ENCODE peak calls at places on chromosomes 4 and X, in ten cellular contexts. F is activated B cell treated with CpG ODN at 0.5 μM for 24 hours, I is left ventricle myocardium inferior, G is Calu3, V is cardiac fibroblast, C is neural progenitor cell, Z is coronary artery, Y is AG10803, Q is lower leg skin, T is PC-9. U is an unnamed sample.
A peak's percentile ranks its signal among the peaks of the same experiment; 100 is the strongest.

GRCh38 chr4:105634402-105634801 is 74.1 kb downstream of the INTS12 start:
- DNase-seq in V (no peak), Z (no peak), C (no peak), F (no peak), I (no peak), Y (no peak), T (no peak), Q (no peak), G (no peak), U (no peak)

GRCh38 chr4:8185280-8185679 is 13.8 kb upstream of the SH3TC1 start:
- DNase-seq in T (no peak), V (peak; percentile 71), C (no peak), Q (no peak), G (no peak), Y (peak; percentile 94), I (no peak), F (no peak), Z (no peak), U (no peak)

GRCh38 chr4:53644607-53645006 is 53.3 kb upstream of the LNX1 start:
- DNase-seq in Y (no peak), T (peak; percentile 53), Q (peak; percentile 55), I (no peak), Z (no peak), C (no peak), F (no peak), G (peak; percentile 70), V (no peak), U (no peak)

GRCh38 chrX:108468486-108468885 is 28.8 kb downstream of the COL4A5 start:
- DNase-seq in Z (no peak), I (no peak), C (no peak), Y (peak; percentile 50), V (peak; percentile 32), Q (no peak), T (no peak), G (no peak), F (no peak), U (no peak)

GRCh38 chr4:60805500-60806313 is 394.4 kb upstream of the ADGRL3 start:
- DNase-seq in Z (no peak), I (no peak), Y (peak; percentile 0), F (no peak), Q (no peak), T (peak; percentile 3), G (peak; percentile 3), V (peak; percentile 59), C (peak; percentile 59), U (no peak)

GRCh38 chrX:28550331-28550872 is 36.8 kb upstream of the IL1RAPL1 start:
- DNase-seq in I (no peak), Z (no peak), C (no peak), G (no peak), T (no peak), F (no peak), Q (no peak), V (no peak), Y (no peak), U (no peak)

GRCh38 chrX:1093112-1093511 is 119.3 kb downstream of the CRLF2 start:
- DNase-seq in V (no peak), G (no peak), F (no peak), Z (no peak), I (no peak), T (no peak), Y (no peak), Q (no peak), C (no peak), U (no peak)

GRCh38 chr4:173486714-173487392 is 43.2 kb downstream of the HAND2 start:
- DNase-seq in V (no peak), C (no peak), G (no peak), Z (no peak), Q (no peak), T (no peak), Y (no peak), I (peak; percentile 42), F (no peak), U (no peak)

GRCh38 chr4:30002345-30002744 is 717.8 kb upstream of the PCDH7 start:
- DNase-seq in I (no peak), G (no peak), C (no peak), Y (no peak), F (no peak), Z (no peak), Q (no peak), T (no peak), V (no peak), U (no peak)

GRCh38 chrX:24210190-24210589 is 60.7 kb downstream of the ZFX start:
- DNase-seq in V (no peak), I (no peak), G (no peak), Z (no peak), T (no peak), C (no peak), F (no peak), Y (no peak), Q (no peak), U (no peak)

GRCh38 chr4:62531731-62532130 is 1331.6 kb downstream of the ADGRL3 start:
- DNase-seq in C (peak; percentile 46), Z (no peak), Q (no peak), G (no peak), V (no peak), F (no peak), I (no peak), Y (no peak), T (no peak), U (no peak)
- TF ChIP-seq CTCF in C (peak; percentile 23), Z (no peak), Q (no peak), G (no peak), V (no peak), F (no peak), I (no peak), Y (no peak), T (no peak), U (no peak)

GRCh38 chr4:185144601-185145240 is 1.7 kb downstream of the SLC25A4 start:
- DNase-seq in C (no peak), T (no peak), V (no peak), Y (no peak), I (no peak), Q (no peak), Z (no peak), F (no peak), G (no peak), U (no peak)

GRCh38 chr4:185142563-185142910 is 529 bp upstream of the SLC25A4 start:
- DNase-seq in C (no peak), Q (no peak), Z (no peak), Y (no peak), I (no peak), G (no peak), V (no peak), T (no peak), F (no peak), U (no peak)

GRCh38 chr4:185141777-185142176 is 1.3 kb upstream of the SLC25A4 start:
- DNase-seq in T (no peak), Q (no peak), Z (no peak), V (no peak), Y (no peak), F (no peak), G (no peak), I (no peak), C (no peak), U (no peak)

GRCh38 chr4:185143596-185143969 is 517 bp downstream of the SLC25A4 start:
- DNase-seq in Q (no peak), G (peak; percentile 20), C (no peak), T (peak; percentile 35), V (no peak), F (no peak), Z (peak; percentile 91), Y (peak; percentile 11), I (peak; percentile 75), U (no peak)

DNA sequence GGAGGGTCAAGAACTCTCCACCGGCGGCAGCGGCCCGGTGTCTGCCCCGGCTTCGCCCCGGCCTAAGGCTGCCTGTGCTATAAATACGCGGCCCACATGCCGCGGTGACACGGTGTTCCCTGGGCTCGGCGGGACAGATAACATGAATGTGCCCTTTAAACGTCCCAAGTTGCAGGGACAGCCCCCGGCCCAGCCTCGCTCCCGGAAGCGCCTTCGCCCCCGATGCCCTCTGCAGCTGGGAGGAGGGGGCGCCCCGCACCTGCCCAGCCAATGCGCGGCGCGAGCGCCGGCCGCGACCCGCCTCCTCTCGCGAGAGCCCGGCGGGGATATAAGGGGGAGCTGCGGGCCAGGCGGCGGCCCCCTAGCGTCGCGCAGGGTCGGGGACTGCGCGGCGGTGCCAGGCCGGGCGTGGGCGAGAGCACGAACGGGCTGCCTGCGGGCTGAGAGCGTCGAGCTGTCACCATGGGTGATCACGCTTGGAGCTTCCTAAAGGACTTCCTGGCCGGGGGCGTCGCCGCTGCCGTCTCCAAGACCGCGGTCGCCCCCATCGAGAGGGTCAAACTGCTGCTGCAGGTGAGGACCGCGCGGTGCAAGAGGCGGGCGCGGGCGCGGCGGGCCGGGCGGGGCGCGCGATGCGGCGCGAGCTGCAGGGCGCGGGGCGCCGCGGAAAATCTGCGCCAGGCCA is at the start of gene SLC25A4:
- DNase-seq in V (peak; percentile 71), C (peak; percentile 94), Z (peak; percentile 89), T (peak; percentile 81), F (peak; percentile 92), Q (peak; percentile 45), Y (peak; percentile 66), I (peak; percentile 91), G (peak; percentile 86), U (peak; percentile 65)
- TF ChIP-seq CTCF in V (peak; percentile 11), C (peak; percentile 61), Z (no peak), T (no peak), F (no peak), Q (no peak), Y (peak; percentile 8), I (peak; percentile 69), G (no peak), U (peak; percentile 22)

DNA sequence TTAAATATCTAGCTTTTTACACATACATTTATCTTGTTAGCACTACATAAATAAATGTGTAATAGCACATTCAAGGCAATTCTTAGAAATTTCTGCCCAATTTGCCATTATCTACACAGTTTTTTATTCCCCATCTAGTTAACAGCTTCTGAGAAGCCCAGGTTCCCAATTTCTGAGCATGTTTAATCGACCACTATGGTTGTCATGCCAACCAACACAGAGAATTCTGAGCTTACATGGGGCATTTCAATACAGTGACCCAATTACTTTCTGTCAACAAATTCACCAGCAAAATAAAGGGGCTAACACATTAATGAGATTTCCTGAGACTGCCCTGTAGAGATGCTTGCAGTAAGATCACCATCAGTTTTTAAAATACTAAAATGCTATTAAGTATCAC is 22.0 kb downstream of the GPM6A start:
- DNase-seq in V (no peak), Y (no peak), Z (no peak), F (no peak), G (no peak), Q (no peak), T (no peak), I (no peak), C (peak; percentile 70), U (no peak)
- TF ChIP-seq CTCF in V (no peak), Y (no peak), Z (no peak), F (no peak), G (no peak), Q (no peak), T (no peak), I (no peak), C (no peak), U (no peak)

DNA sequence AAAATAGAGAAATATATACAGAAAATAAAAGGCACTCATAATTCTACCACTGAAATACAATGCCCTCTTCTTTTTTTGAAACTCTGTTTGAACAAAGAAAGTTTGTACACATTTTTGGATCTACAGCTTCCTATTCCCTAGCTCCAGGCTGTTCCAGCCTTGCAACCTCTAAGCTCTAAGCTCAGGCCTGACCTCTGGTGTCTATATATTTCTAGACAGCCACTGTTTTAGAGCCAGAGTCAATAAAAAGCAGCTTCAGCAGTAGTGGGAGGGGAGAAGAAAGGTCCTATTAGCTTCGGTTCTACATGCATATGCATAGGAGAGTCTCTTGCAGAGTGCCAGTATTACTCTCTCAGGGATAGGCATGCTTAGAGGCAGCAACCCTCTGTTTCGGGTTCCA is 39.7 kb downstream of the CLDN2 start:
- DNase-seq in V (peak; percentile 54), C (peak; percentile 47), Z (no peak), I (no peak), Y (peak; percentile 13), F (no peak), Q (no peak), T (no peak), G (peak; percentile 17), U (no peak)
- TF ChIP-seq CTCF in V (peak; percentile 22), C (peak; percentile 48), Z (no peak), I (no peak), Y (peak; percentile 22), F (no peak), Q (no peak), T (peak; percentile 55), G (no peak), U (peak; percentile 5)